ENCODE peak calls at places on chromosomes 7 and 10, in nine cellular contexts. One of them, this sample, is unnamed.

GRCh38 chr10:96619803-96620773 is 33.3 kb upstream of the TM9SF3 start:
- DNase-seq in ovary: peak; percentile 36
- DNase-seq in cardiac fibroblast: peak; percentile 64
- DNase-seq in neuronal stem cell: no peak
- DNase-seq in fibroblast of mammary gland: no peak
- DNase-seq in right atrium auricular region: no peak
- DNase-seq in CD8-positive, alpha-beta T cell: no peak
- DNase-seq in fibroblast of the aortic adventitia: peak; percentile 12
- DNase-seq in small intestine: peak; percentile 44
- DNase-seq in this sample: no peak

GRCh38 chr10:90530526-90530925 is 327.3 kb downstream of the HTR7 start:
- DNase-seq in right atrium auricular region: no peak
- DNase-seq in neuronal stem cell: no peak
- DNase-seq in small intestine: no peak
- DNase-seq in ovary: no peak
- DNase-seq in CD8-positive, alpha-beta T cell: no peak
- DNase-seq in fibroblast of mammary gland: peak; percentile 2
- DNase-seq in fibroblast of the aortic adventitia: peak; percentile 47
- DNase-seq in cardiac fibroblast: peak; percentile 48
- DNase-seq in this sample: no peak

GRCh38 chr7:106238830-106239229 is 46.0 kb downstream of the NAMPT start:
- DNase-seq in right atrium auricular region: no peak
- DNase-seq in small intestine: no peak
- DNase-seq in CD8-positive, alpha-beta T cell: no peak
- DNase-seq in fibroblast of mammary gland: no peak
- DNase-seq in cardiac fibroblast: no peak
- DNase-seq in ovary: no peak
- DNase-seq in fibroblast of the aortic adventitia: no peak
- DNase-seq in neuronal stem cell: no peak
- DNase-seq in this sample: no peak

GRCh38 chr7:10571759-10572158 is 401.9 kb upstream of the PHF14 start:
- DNase-seq in right atrium auricular region: no peak
- DNase-seq in cardiac fibroblast: no peak
- DNase-seq in ovary: no peak
- DNase-seq in neuronal stem cell: no peak
- DNase-seq in fibroblast of the aortic adventitia: no peak
- DNase-seq in CD8-positive, alpha-beta T cell: no peak
- DNase-seq in small intestine: no peak
- DNase-seq in fibroblast of mammary gland: no peak
- DNase-seq in this sample: no peak

GRCh38 chr7:24728121-24728500 is 29.2 kb downstream of the GSDME start:
- DNase-seq in fibroblast of the aortic adventitia: no peak
- DNase-seq in cardiac fibroblast: no peak
- DNase-seq in fibroblast of mammary gland: no peak
- DNase-seq in neuronal stem cell: no peak
- DNase-seq in right atrium auricular region: no peak
- DNase-seq in CD8-positive, alpha-beta T cell: no peak
- DNase-seq in small intestine: no peak
- DNase-seq in ovary: no peak
- DNase-seq in this sample: no peak

GRCh38 chr7:41656357-41656756 is 46.5 kb downstream of the INHBA start:
- DNase-seq in fibroblast of the aortic adventitia: peak; percentile 67
- DNase-seq in CD8-positive, alpha-beta T cell: no peak
- DNase-seq in right atrium auricular region: no peak
- DNase-seq in neuronal stem cell: no peak
- DNase-seq in ovary: no peak
- DNase-seq in cardiac fibroblast: peak; percentile 50
- DNase-seq in fibroblast of mammary gland: peak; percentile 73
- DNase-seq in small intestine: no peak
- DNase-seq in this sample: peak; percentile 2

GRCh38 chr10:131644864-131645658 is 255.7 kb upstream of the PPP2R2D start:
- DNase-seq in cardiac fibroblast: no peak
- DNase-seq in fibroblast of the aortic adventitia: no peak
- DNase-seq in fibroblast of mammary gland: no peak
- DNase-seq in neuronal stem cell: no peak
- DNase-seq in right atrium auricular region: no peak
- DNase-seq in small intestine: no peak
- DNase-seq in ovary: no peak
- DNase-seq in CD8-positive, alpha-beta T cell: no peak
- DNase-seq in this sample: no peak

GRCh38 chr7:2710901-2711551 is 23.0 kb downstream of the AMZ1 start:
- DNase-seq in fibroblast of the aortic adventitia: no peak
- DNase-seq in right atrium auricular region: no peak
- DNase-seq in cardiac fibroblast: no peak
- DNase-seq in CD8-positive, alpha-beta T cell: peak; percentile 37
- DNase-seq in fibroblast of mammary gland: peak; percentile 17
- DNase-seq in small intestine: peak; percentile 35
- DNase-seq in ovary: no peak
- DNase-seq in neuronal stem cell: no peak
- DNase-seq in this sample: no peak

GRCh38 chr10:71831646-71832552 is 19.2 kb downstream of the PSAP start:
- DNase-seq in cardiac fibroblast: no peak
- DNase-seq in CD8-positive, alpha-beta T cell: no peak
- DNase-seq in fibroblast of mammary gland: peak; percentile 60
- DNase-seq in neuronal stem cell: no peak
- DNase-seq in small intestine: peak; percentile 42
- DNase-seq in fibroblast of the aortic adventitia: no peak
- DNase-seq in ovary: no peak
- DNase-seq in right atrium auricular region: no peak
- DNase-seq in this sample: peak; percentile 24

GRCh38 chr7:126483972-126484371 is 768.8 kb downstream of the GRM8 start:
- DNase-seq in ovary: no peak
- DNase-seq in cardiac fibroblast: no peak
- DNase-seq in right atrium auricular region: no peak
- DNase-seq in fibroblast of the aortic adventitia: no peak
- DNase-seq in neuronal stem cell: no peak
- DNase-seq in small intestine: no peak
- DNase-seq in fibroblast of mammary gland: no peak
- DNase-seq in CD8-positive, alpha-beta T cell: no peak
- DNase-seq in this sample: peak; percentile 12

GRCh38 chr7:42350801-42351200 is 113.8 kb upstream of the GLI3 start:
- DNase-seq in CD8-positive, alpha-beta T cell: no peak
- DNase-seq in fibroblast of the aortic adventitia: peak; percentile 4
- DNase-seq in right atrium auricular region: no peak
- DNase-seq in cardiac fibroblast: no peak
- DNase-seq in ovary: no peak
- DNase-seq in fibroblast of mammary gland: peak; percentile 14
- DNase-seq in neuronal stem cell: no peak
- DNase-seq in small intestine: no peak
- DNase-seq in this sample: peak; percentile 67

GRCh38 chr7:43721193-43721806 is 8.0 kb downstream of the COA1 start:
- DNase-seq in CD8-positive, alpha-beta T cell: no peak
- DNase-seq in ovary: no peak
- DNase-seq in right atrium auricular region: no peak
- DNase-seq in fibroblast of mammary gland: peak; percentile 75
- DNase-seq in small intestine: peak; percentile 61
- DNase-seq in neuronal stem cell: peak; percentile 32
- DNase-seq in fibroblast of the aortic adventitia: peak; percentile 81
- DNase-seq in cardiac fibroblast: peak; percentile 72
- DNase-seq in this sample: no peak

DNA sequence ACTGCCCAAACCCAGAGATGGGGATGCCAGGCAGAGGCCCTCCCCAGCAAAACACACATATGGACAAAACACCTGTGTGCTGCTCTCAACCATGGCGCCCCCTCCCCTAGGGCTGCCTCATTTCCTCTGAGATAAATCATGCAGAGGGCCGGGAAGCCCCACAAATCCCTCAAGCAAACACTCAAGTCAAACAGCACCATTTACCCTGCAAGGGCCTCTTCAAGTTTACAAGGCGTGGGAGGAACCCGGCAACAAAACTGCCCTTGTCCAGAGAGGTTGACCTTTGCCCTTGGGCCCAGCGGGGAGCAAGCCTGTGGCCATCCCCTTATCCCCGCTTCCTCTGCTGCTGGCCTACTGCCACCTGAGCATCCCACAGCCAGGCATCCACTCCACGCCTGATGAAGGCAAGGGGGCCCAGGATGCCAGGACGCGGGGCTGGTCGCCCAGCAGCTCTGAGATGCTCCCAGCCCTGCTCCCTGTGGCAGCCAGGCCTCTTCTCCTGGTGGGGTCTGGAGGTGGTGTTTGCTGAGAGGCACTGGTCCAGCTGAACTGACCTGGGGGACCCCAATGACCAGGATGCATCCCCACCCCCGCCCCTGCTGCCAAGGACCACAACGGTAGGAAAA is 77.4 kb downstream of the DLG5 start:
- DNase-seq in small intestine: peak; percentile 30
- DNase-seq in ovary: no peak
- DNase-seq in right atrium auricular region: no peak
- DNase-seq in fibroblast of mammary gland: no peak
- DNase-seq in fibroblast of the aortic adventitia: no peak
- DNase-seq in cardiac fibroblast: no peak
- DNase-seq in neuronal stem cell: peak; percentile 69
- DNase-seq in CD8-positive, alpha-beta T cell: no peak
- DNase-seq in this sample: no peak
- H3K4me3 ChIP-seq in small intestine: no peak overlapping the region
- H3K4me3 ChIP-seq in ovary: no peak overlapping the region
- H3K4me3 ChIP-seq in right atrium auricular region: no peak overlapping the region
- H3K4me3 ChIP-seq in fibroblast of mammary gland: no peak overlapping the region
- H3K4me3 ChIP-seq in fibroblast of the aortic adventitia: no peak overlapping the region
- H3K4me3 ChIP-seq in cardiac fibroblast: no peak overlapping the region
- H3K4me3 ChIP-seq in neuronal stem cell: no peak overlapping the region
- H3K4me3 ChIP-seq in CD8-positive, alpha-beta T cell: no peak overlapping the region
- H3K4me3 ChIP-seq in this sample: no peak overlapping the region

DNA sequence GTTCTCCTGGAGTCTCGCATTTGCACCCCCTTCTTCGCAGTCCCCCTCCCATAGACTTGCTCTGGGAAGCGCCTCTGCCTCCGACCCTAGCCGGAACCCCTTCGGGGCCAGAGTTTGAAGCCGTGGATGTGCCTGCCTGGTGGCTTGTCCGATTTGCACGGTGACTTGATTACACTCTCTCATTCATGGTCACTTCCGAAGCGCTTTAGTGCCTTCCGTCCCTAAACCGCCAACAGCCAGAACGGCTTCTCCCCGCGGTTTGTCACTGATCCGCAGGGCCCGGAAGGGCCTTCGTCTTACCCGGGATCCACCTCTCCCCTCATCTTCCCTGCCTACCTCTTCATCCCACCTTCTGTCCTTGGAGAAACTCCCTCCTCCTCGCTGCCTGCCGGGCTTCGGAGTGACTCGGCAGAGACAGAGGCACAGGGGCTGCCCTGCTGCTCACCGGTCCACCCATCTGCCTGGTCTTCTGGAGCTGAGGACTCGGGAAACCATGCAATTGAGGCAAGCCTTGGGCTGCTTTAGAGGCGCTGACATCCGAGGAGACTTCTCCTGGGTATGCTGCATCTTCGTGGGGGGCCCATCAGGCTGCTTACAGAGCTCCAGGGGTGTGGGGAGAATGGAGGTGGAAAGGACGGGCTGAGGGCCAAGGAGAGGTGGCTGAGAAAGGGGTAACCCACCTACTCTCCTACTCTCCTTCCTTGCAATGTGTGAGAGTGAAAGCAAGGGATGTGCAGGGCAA is 847 bp upstream of the HOXA11 start:
- DNase-seq in right atrium auricular region: no peak
- DNase-seq in small intestine: no peak
- DNase-seq in fibroblast of mammary gland: no peak
- DNase-seq in fibroblast of the aortic adventitia: no peak
- DNase-seq in ovary: no peak
- DNase-seq in cardiac fibroblast: no peak
- DNase-seq in CD8-positive, alpha-beta T cell: no peak
- DNase-seq in neuronal stem cell: no peak
- DNase-seq in this sample: no peak
- H3K4me3 ChIP-seq in right atrium auricular region: no peak overlapping the region
- H3K4me3 ChIP-seq in small intestine: peak overlapping the region; percentile 55
- H3K4me3 ChIP-seq in fibroblast of mammary gland: no peak overlapping the region
- H3K4me3 ChIP-seq in fibroblast of the aortic adventitia: no peak overlapping the region
- H3K4me3 ChIP-seq in ovary: peak overlapping the region; percentile 48
- H3K4me3 ChIP-seq in cardiac fibroblast: no peak overlapping the region
- H3K4me3 ChIP-seq in CD8-positive, alpha-beta T cell: peak overlapping the region; percentile 40
- H3K4me3 ChIP-seq in neuronal stem cell: no peak overlapping the region
- H3K4me3 ChIP-seq in this sample: no peak overlapping the region

GRCh38 chr10:32960022-32960421 is 2.0 kb upstream of the ITGB1 start:
- DNase-seq in small intestine: peak; percentile 51
- DNase-seq in fibroblast of mammary gland: no peak
- DNase-seq in CD8-positive, alpha-beta T cell: no peak
- DNase-seq in right atrium auricular region: no peak
- DNase-seq in fibroblast of the aortic adventitia: no peak
- DNase-seq in neuronal stem cell: no peak
- DNase-seq in cardiac fibroblast: no peak
- DNase-seq in ovary: no peak
- DNase-seq in this sample: no peak
- H3K4me3 ChIP-seq in small intestine: no peak overlapping the region
- H3K4me3 ChIP-seq in fibroblast of mammary gland: peak overlapping the region; percentile 73
- H3K4me3 ChIP-seq in CD8-positive, alpha-beta T cell: no peak overlapping the region
- H3K4me3 ChIP-seq in right atrium auricular region: no peak overlapping the region
- H3K4me3 ChIP-seq in fibroblast of the aortic adventitia: peak overlapping the region; percentile 84
- H3K4me3 ChIP-seq in neuronal stem cell: peak overlapping the region; percentile 67
- H3K4me3 ChIP-seq in cardiac fibroblast: peak overlapping the region; percentile 70
- H3K4me3 ChIP-seq in ovary: no peak overlapping the region
- H3K4me3 ChIP-seq in this sample: peak overlapping the region; percentile 90

GRCh38 chr7:17681965-17682364 is 258.3 kb downstream of the SNX13 start:
- DNase-seq in fibroblast of the aortic adventitia: peak; percentile 73
- DNase-seq in fibroblast of mammary gland: peak; percentile 66
- DNase-seq in right atrium auricular region: no peak
- DNase-seq in neuronal stem cell: no peak
- DNase-seq in ovary: no peak
- DNase-seq in cardiac fibroblast: peak; percentile 42
- DNase-seq in CD8-positive, alpha-beta T cell: no peak
- DNase-seq in small intestine: no peak
- DNase-seq in this sample: peak; percentile 73

GRCh38 chr7:17680943-17681351 is 259.3 kb downstream of the SNX13 start:
- DNase-seq in small intestine: peak; percentile 46
- DNase-seq in cardiac fibroblast: peak; percentile 69
- DNase-seq in fibroblast of mammary gland: peak; percentile 70
- DNase-seq in neuronal stem cell: no peak
- DNase-seq in ovary: no peak
- DNase-seq in right atrium auricular region: no peak
- DNase-seq in CD8-positive, alpha-beta T cell: no peak
- DNase-seq in fibroblast of the aortic adventitia: peak; percentile 80
- DNase-seq in this sample: no peak

GRCh38 chr7:17679427-17679826 is 260.9 kb downstream of the SNX13 start:
- DNase-seq in right atrium auricular region: peak; percentile 64
- DNase-seq in ovary: no peak
- DNase-seq in CD8-positive, alpha-beta T cell: no peak
- DNase-seq in neuronal stem cell: peak; percentile 36
- DNase-seq in fibroblast of the aortic adventitia: peak; percentile 83
- DNase-seq in cardiac fibroblast: peak; percentile 61
- DNase-seq in fibroblast of mammary gland: peak; percentile 94
- DNase-seq in small intestine: no peak
- DNase-seq in this sample: no peak

GRCh38 chr7:17682586-17682985 is 257.7 kb downstream of the SNX13 start:
- DNase-seq in small intestine: no peak
- DNase-seq in fibroblast of the aortic adventitia: no peak
- DNase-seq in cardiac fibroblast: peak; percentile 20
- DNase-seq in fibroblast of mammary gland: peak; percentile 65
- DNase-seq in CD8-positive, alpha-beta T cell: no peak
- DNase-seq in neuronal stem cell: no peak
- DNase-seq in ovary: no peak
- DNase-seq in right atrium auricular region: no peak
- DNase-seq in this sample: no peak

DNA sequence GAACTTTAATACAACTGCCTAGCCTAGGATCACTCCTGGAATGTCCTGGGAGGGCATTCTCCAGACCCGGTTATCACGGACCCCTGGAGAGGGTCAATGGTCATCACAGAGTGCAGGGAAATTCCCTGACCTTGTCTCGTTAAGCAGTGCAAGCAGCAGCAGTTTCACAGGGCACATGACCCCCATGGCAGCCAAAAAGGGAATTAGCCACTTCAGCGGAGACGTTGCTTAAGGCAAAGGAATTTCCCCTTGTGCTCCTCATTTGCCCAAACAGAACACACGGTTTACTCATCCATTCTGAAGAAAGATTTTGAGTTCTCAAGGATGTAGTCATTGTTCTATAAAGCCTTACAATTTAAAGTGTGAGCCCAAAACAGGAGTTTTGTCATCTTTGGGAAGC is 260.3 kb downstream of the SNX13 start:
- DNase-seq in cardiac fibroblast: peak; percentile 95
- DNase-seq in small intestine: no peak
- DNase-seq in neuronal stem cell: peak; percentile 69
- DNase-seq in fibroblast of mammary gland: peak; percentile 96
- DNase-seq in CD8-positive, alpha-beta T cell: no peak
- DNase-seq in right atrium auricular region: peak; percentile 76
- DNase-seq in ovary: no peak
- DNase-seq in fibroblast of the aortic adventitia: peak; percentile 95
- DNase-seq in this sample: peak; percentile 85
- H3K4me3 ChIP-seq in cardiac fibroblast: no peak overlapping the region
- H3K4me3 ChIP-seq in small intestine: no peak overlapping the region
- H3K4me3 ChIP-seq in neuronal stem cell: no peak overlapping the region
- H3K4me3 ChIP-seq in fibroblast of mammary gland: no peak overlapping the region
- H3K4me3 ChIP-seq in CD8-positive, alpha-beta T cell: no peak overlapping the region
- H3K4me3 ChIP-seq in right atrium auricular region: no peak overlapping the region
- H3K4me3 ChIP-seq in ovary: no peak overlapping the region
- H3K4me3 ChIP-seq in fibroblast of the aortic adventitia: peak overlapping the region; percentile 18
- H3K4me3 ChIP-seq in this sample: no peak overlapping the region

This sample was measured in MG63.